ENCODE peak calls at places on chromosomes 6 and 20, in five cellular contexts. O is H9, U is mesenchymal stem cell, N is H1, W is trophoblast cell. K is an unnamed sample.

GRCh38 chr6:95203153-95203754 is 374.1 kb upstream of the MANEA start:
- DNase-seq in N (peak), O (no peak), U (peak), W (peak), K (peak)

GRCh38 chr20:29497261-29497671 is 1760.2 kb upstream of the DEFB115 start:
- DNase-seq in W (peak), O (no peak), U (no peak), N (no peak), K (no peak)

GRCh38 chr20:63023071-63023835 is 16.5 kb upstream of the BHLHE23 start:
- DNase-seq in O (peak), U (no peak), W (no peak), N (no peak), K (no peak)

GRCh38 chr6:163897030-163897429 is 482.5 kb downstream of the QKI start:
- DNase-seq in N (no peak), O (no peak), W (no peak), U (no peak), K (no peak)

GRCh38 chr6:136566007-136566487 is 15.8 kb upstream of the MAP7 start:
- DNase-seq in O (no peak), N (no peak), W (no peak), U (no peak), K (no peak)

GRCh38 chr20:47352332-47353223 is 3.9 kb downstream of the ZMYND8 start:
- DNase-seq in W (no peak), U (no peak), O (no peak), N (no peak), K (no peak)

GRCh38 chr6:167571550-167571949 is 246.7 kb downstream of the TTLL2 start:
- DNase-seq in O (no peak), W (no peak), N (no peak), U (no peak), K (no peak)

GRCh38 chr6:14921170-14921569 is 324.7 kb upstream of the JARID2 start:
- DNase-seq in U (peak), W (peak), O (peak), N (no peak), K (no peak)

GRCh38 chr6:41696788-41697187 is 38.6 kb downstream of the TFEB start:
- DNase-seq in O (no peak), W (no peak), N (no peak), U (no peak), K (no peak)

GRCh38 chr20:31490752-31491151 is 15.7 kb downstream of the REM1 start:
- DNase-seq in U (no peak), N (no peak), W (no peak), O (no peak), K (no peak)

GRCh38 chr6:38797391-38797790 is 82.3 kb downstream of the DNAH8 start:
- DNase-seq in W (no peak), N (no peak), U (no peak), O (no peak), K (no peak)

GRCh38 chr6:106716966-106717365 is 87.6 kb downstream of the QRSL1 start:
- DNase-seq in W (no peak), N (no peak), O (no peak), U (no peak), K (no peak)

GRCh38 chr6:6688951-6689350 is 100.4 kb downstream of the LY86 start:
- DNase-seq in O (no peak), N (no peak), U (peak), W (no peak), K (no peak)

GRCh38 chr6:1263039-1263849 is 48.7 kb upstream of the FOXQ1 start:
- DNase-seq in O (peak), U (peak), N (no peak), W (no peak), K (no peak)

GRCh38 chr20:33092361-33092760 is 12.9 kb downstream of the BPIFB4 start:
- DNase-seq in U (no peak), O (no peak), W (no peak), N (no peak), K (no peak)

GRCh38 chr6:35007016-35007415 is 118.0 kb downstream of the ANKS1A start:
- DNase-seq in U (no peak), W (peak), N (no peak), O (no peak), K (no peak)

GRCh38 chr20:63190828-63191227 is 25.1 kb downstream of the YTHDF1 start:
- DNase-seq in W (no peak), O (no peak), N (no peak), U (no peak), K (no peak)

GRCh38 chr6:170073846-170074245 is 217.0 kb downstream of the DLL1 start:
- DNase-seq in U (no peak), O (no peak), W (no peak), N (no peak), K (no peak)

GRCh38 chr6:75943381-75943780 is 129.1 kb downstream of the IMPG1 start:
- DNase-seq in U (no peak), W (peak), O (no peak), N (no peak), K (no peak)

GRCh38 chr20:54980321-54980960 is 505.0 kb downstream of the DOK5 start:
- DNase-seq in W (no peak), N (no peak), U (no peak), O (no peak), K (peak)

GRCh38 chr20:3082306-3082951 is 2.1 kb downstream of the AVP start:
- DNase-seq in W (no peak), N (no peak), O (no peak), U (peak), K (no peak)

GRCh38 chr20:3042621-3043020 is 801 bp upstream of the GNRH2 start:
- DNase-seq in W (no peak), O (no peak), U (no peak), N (no peak), K (no peak)

GRCh38 chr6:31560697-31561058 is 11.4 kb upstream of the LTA start:
- DNase-seq in O (no peak), N (no peak), W (no peak), U (no peak), K (no peak)
- H3K4me2 ChIP-seq in O (no peak), N (no peak), W (peak), U (no peak), K (no peak)

GRCh38 chr6:37585937-37586336 is 86.2 kb upstream of the CCDC167 start:
- DNase-seq in U (no peak), W (no peak), O (no peak), N (no peak), K (no peak)
- H2BK12ac ChIP-seq in U (no peak), W (no peak), O (no peak), N (peak), K (no peak)

DNA sequence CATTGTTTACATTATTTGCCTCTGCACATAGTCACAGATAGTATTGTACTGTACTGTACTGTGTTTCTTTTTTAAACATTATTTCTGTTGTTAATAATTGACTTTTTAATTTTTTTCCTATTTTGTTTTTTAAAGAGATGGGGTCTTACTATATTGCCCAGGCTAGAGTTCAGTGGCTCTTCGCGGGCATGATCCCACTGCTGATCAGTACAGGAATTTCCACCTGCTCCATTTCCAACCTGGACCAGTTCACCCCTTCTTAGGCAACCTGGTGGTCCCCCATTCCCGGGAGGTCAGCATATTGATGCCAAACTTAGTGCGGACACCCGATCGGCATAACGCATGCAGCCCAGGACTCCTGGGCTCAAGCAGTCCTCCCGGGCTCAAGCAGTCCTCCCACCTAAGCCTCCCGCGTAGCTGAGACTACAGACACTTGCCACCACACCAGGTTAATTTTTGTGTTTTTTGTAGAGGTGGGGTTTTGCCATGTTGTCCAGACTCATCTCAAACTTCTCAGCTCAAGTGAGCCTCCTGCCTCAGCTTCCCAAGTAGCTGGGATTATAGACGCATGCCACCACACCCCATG is 47.5 kb downstream of the PTPN1 start:
- DNase-seq in N (no peak), U (no peak), O (no peak), W (no peak), K (no peak)
- H3K4me2 ChIP-seq in N (no peak), U (no peak), O (no peak), W (no peak), K (no peak)

DNA sequence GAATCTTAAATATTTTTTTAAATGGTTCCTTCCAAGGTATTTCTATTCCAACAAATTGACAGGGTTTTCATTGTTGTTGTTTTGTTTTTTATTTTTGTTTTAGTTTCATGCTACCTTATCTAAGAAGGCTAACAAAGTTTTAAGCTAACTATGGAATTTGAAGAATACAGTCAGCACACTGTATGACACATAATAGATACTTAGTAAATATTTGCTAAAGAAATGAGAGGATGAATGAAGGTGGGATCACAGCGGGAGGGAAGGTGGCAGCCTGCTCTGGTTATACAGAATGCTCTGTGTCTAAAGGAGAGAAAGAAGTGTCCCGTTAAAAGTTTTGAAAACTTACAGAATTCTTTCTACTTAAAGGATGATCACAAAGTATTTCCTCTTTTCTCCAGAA is 43.7 kb upstream of the DST start:
- DNase-seq in U (no peak), N (no peak), O (no peak), W (no peak), K (no peak)
- H2BK12ac ChIP-seq in U (no peak), N (no peak), O (no peak), W (no peak), K (no peak)

GRCh38 chr6:20243288-20243687 is 31.0 kb upstream of the MBOAT1 start:
- DNase-seq in W (peak), U (no peak), O (no peak), N (no peak), K (no peak)

GRCh38 chr6:20242397-20242796 is 30.1 kb upstream of the MBOAT1 start:
- DNase-seq in W (no peak), O (no peak), N (no peak), U (no peak), K (no peak)

GRCh38 chr6:20241102-20241501 is 28.8 kb upstream of the MBOAT1 start:
- DNase-seq in O (no peak), U (no peak), W (no peak), N (no peak), K (no peak)

GRCh38 chr6:20251525-20251924 is 39.3 kb upstream of the MBOAT1 start:
- DNase-seq in W (no peak), N (no peak), U (no peak), O (no peak), K (no peak)

DNA sequence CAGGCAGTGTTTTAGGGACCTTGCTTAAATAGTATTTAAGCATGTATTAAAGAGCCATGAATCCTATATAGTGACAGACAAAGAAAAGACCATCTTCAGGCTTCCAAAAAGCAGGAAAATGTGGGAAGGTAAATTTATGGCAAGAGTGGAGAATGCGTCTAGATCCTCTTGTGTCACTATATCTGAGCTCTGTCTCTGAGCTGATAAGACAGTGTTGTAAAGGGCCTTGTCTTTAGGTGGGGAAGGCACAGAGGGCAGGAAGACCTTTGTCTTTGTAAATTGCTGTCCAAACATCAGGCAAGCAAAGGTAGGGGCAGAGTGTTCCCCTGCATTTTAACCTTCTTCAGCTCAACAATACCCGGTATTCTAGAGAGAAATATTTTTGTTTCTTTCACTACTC is 33.8 kb upstream of the MBOAT1 start:
- DNase-seq in U (no peak), O (no peak), W (no peak), N (no peak), K (no peak)
- H3K4me2 ChIP-seq in U (no peak), O (no peak), W (no peak), N (no peak), K (no peak)

GRCh38 chr6:127519469-127519785 is 292 bp upstream of the MTCL3 start:
- DNase-seq in O (no peak), U (no peak), W (no peak), N (no peak), K (no peak)

GRCh38 chr6:127517698-127518097 is 1.4 kb downstream of the MTCL3 start:
- DNase-seq in O (no peak), W (no peak), U (no peak), N (no peak), K (no peak)

GRCh38 chr6:127518710-127519468 is at the start of gene MTCL3:
- DNase-seq in U (peak), O (peak), N (peak), W (no peak), K (peak)

GRCh38 chr6:127516676-127517273 is 2.4 kb downstream of the MTCL3 start:
- DNase-seq in N (no peak), U (peak), W (peak), O (peak), K (peak)

GRCh38 chr6:127518212-127518709 is 874 bp downstream of the MTCL3 start:
- DNase-seq in N (no peak), U (no peak), O (no peak), W (no peak), K (peak)
- H2BK12ac ChIP-seq in N (no peak), U (no peak), O (no peak), W (no peak), K (no peak)

GRCh38 chr6:154951400-154952200 is 43.5 kb upstream of the TIAM2 start:
- DNase-seq in O (no peak), W (no peak), U (no peak), N (no peak), K (no peak)
- H3K4me2 ChIP-seq in O (no peak), W (no peak), U (no peak), N (no peak), K (no peak)

K was measured in neuronal stem cell.